ENCODE peak calls at places on chromosomes 16 and 17, in five cellular contexts. One of them, this sample, is unnamed.

GRCh38 chr17:61618950-61619349 is 27.9 kb upstream of the NACA2 start:
- DNase-seq in 8988T: no peak
- DNase-seq in dorsolateral prefrontal cortex: no peak
- DNase-seq in WTC11: no peak
- DNase-seq in nephron progenitor cell: no peak
- DNase-seq in this sample: no peak

GRCh38 chr17:41186872-41187271 is 2.2 kb upstream of the KRTAP4-1 start:
- DNase-seq in nephron progenitor cell: no peak
- DNase-seq in dorsolateral prefrontal cortex: no peak
- DNase-seq in WTC11: no peak
- DNase-seq in 8988T: no peak
- DNase-seq in this sample: no peak

GRCh38 chr17:4480929-4481898 is 17.5 kb upstream of the SPNS2 start:
- DNase-seq in dorsolateral prefrontal cortex: no peak
- DNase-seq in 8988T: no peak
- DNase-seq in WTC11: no peak
- DNase-seq in nephron progenitor cell: no peak
- DNase-seq in this sample: no peak

GRCh38 chr17:61551255-61551742 is 39.7 kb downstream of the NACA2 start:
- DNase-seq in dorsolateral prefrontal cortex: no peak
- DNase-seq in 8988T: peak
- DNase-seq in nephron progenitor cell: no peak
- DNase-seq in WTC11: no peak
- DNase-seq in this sample: no peak

GRCh38 chr17:43570518-43570928 is 24.4 kb upstream of the ETV4 start:
- DNase-seq in dorsolateral prefrontal cortex: no peak
- DNase-seq in WTC11: no peak
- DNase-seq in nephron progenitor cell: no peak
- DNase-seq in 8988T: no peak
- DNase-seq in this sample: no peak

GRCh38 chr17:12296120-12296727 is 275.5 kb downstream of the MAP2K4 start:
- DNase-seq in 8988T: no peak
- DNase-seq in nephron progenitor cell: peak
- DNase-seq in WTC11: peak
- DNase-seq in dorsolateral prefrontal cortex: no peak
- DNase-seq in this sample: no peak

GRCh38 chr17:79100405-79100804 is 25.8 kb downstream of the ENGASE start:
- DNase-seq in WTC11: no peak
- DNase-seq in nephron progenitor cell: no peak
- DNase-seq in 8988T: no peak
- DNase-seq in dorsolateral prefrontal cortex: no peak
- DNase-seq in this sample: no peak

GRCh38 chr16:30375830-30376229 is 1.2 kb downstream of the MYL11 start:
- DNase-seq in dorsolateral prefrontal cortex: no peak
- DNase-seq in WTC11: no peak
- DNase-seq in nephron progenitor cell: no peak
- DNase-seq in 8988T: no peak
- DNase-seq in this sample: no peak

GRCh38 chr17:28478940-28479615 is 5.6 kb downstream of the SLC13A2 start:
- DNase-seq in dorsolateral prefrontal cortex: no peak
- DNase-seq in WTC11: no peak
- DNase-seq in nephron progenitor cell: no peak
- DNase-seq in 8988T: no peak
- DNase-seq in this sample: no peak

GRCh38 chr16:86095131-86095752 is 196.3 kb downstream of the IRF8 start:
- DNase-seq in 8988T: no peak
- DNase-seq in dorsolateral prefrontal cortex: no peak
- DNase-seq in WTC11: no peak
- DNase-seq in nephron progenitor cell: no peak
- DNase-seq in this sample: no peak

GRCh38 chr16:2086812-2087425 is 39.1 kb downstream of the TSC2 start:
- DNase-seq in WTC11: no peak
- DNase-seq in 8988T: no peak
- DNase-seq in dorsolateral prefrontal cortex: no peak
- DNase-seq in nephron progenitor cell: no peak
- DNase-seq in this sample: no peak

GRCh38 chr16:47254771-47255170 is 111.0 kb upstream of the NETO2 start:
- DNase-seq in WTC11: no peak
- DNase-seq in dorsolateral prefrontal cortex: no peak
- DNase-seq in 8988T: no peak
- DNase-seq in nephron progenitor cell: peak
- DNase-seq in this sample: no peak